ENCODE peak calls at places on chromosomes 7 and 10, in seven cellular contexts. G is endothelial cell of umbilical vein, T is spleen, C is SK-N-SH, Z is prostate gland, Q is sigmoid colon, K is transverse colon. U is an unnamed sample.

GRCh38 chr10:89702121-89702480 is 711 bp downstream of the KIF20B start:
- DNase-seq in G (no peak), T (no peak), C (peak; percentile 11), Z (no peak), Q (no peak), K (no peak), U (no peak)

GRCh38 chr7:712601-713457 is 13.7 kb upstream of the DNAAF5 start:
- DNase-seq in G (no peak), T (peak; percentile 72), C (peak; percentile 90), Z (no peak), Q (peak; percentile 64), K (no peak), U (no peak)

GRCh38 chr7:22576941-22577927 is 77.2 kb upstream of the STEAP1B start:
- DNase-seq in G (peak; percentile 94), T (no peak), C (no peak), Z (peak; percentile 24), Q (peak; percentile 79), K (no peak), U (no peak)

GRCh38 chr10:60917331-60918280 is 26.4 kb downstream of the RHOBTB1 start:
- DNase-seq in G (no peak), T (no peak), C (no peak), Z (no peak), Q (no peak), K (no peak), U (no peak)

GRCh38 chr7:20152511-20152910 is 64.7 kb downstream of the MACC1 start:
- DNase-seq in G (no peak), T (no peak), C (no peak), Z (no peak), Q (no peak), K (no peak), U (no peak)

GRCh38 chr10:34207350-34207749 is 607.7 kb downstream of the PARD3 start:
- DNase-seq in G (no peak), T (no peak), C (no peak), Z (no peak), Q (no peak), K (no peak), U (no peak)

GRCh38 chr10:3848768-3849643 is 64.0 kb upstream of the KLF6 start:
- DNase-seq in G (peak; percentile 36), T (no peak), C (no peak), Z (no peak), Q (no peak), K (no peak), U (no peak)

GRCh38 chr7:159049266-159050025 is 95.2 kb downstream of the VIPR2 start:
- DNase-seq in G (no peak), T (peak; percentile 43), C (no peak), Z (peak; percentile 1), Q (peak; percentile 41), K (no peak), U (peak; percentile 34)

GRCh38 chr7:17773289-17773626 is 167.0 kb downstream of the SNX13 start:
- DNase-seq in G (no peak), T (no peak), C (no peak), Z (no peak), Q (no peak), K (peak; percentile 12), U (no peak)

GRCh38 chr10:14645239-14645960 is 129.3 kb downstream of the FAM107B start:
- DNase-seq in G (no peak), T (no peak), C (no peak), Z (no peak), Q (no peak), K (no peak), U (no peak)

GRCh38 chr10:29590598-29591415 is 44.0 kb downstream of the SVIL start:
- DNase-seq in G (no peak), T (no peak), C (peak; percentile 53), Z (no peak), Q (no peak), K (no peak), U (no peak)

GRCh38 chr10:17883621-17884020 is 68.1 kb upstream of the SLC39A12 start:
- DNase-seq in G (no peak), T (no peak), C (no peak), Z (no peak), Q (no peak), K (peak; percentile 30), U (no peak)

GRCh38 chr7:52720856-52721255 is 314.6 kb upstream of the POM121L12 start:
- DNase-seq in G (no peak), T (no peak), C (no peak), Z (no peak), Q (no peak), K (no peak), U (no peak)

GRCh38 chr10:23556727-23557440 is 118.0 kb downstream of the OTUD1 start:
- DNase-seq in G (no peak), T (no peak), C (no peak), Z (no peak), Q (no peak), K (no peak), U (no peak)

GRCh38 chr10:123044391-123044790 is 35.6 kb downstream of the ACADSB start:
- DNase-seq in G (peak; percentile 18), T (no peak), C (peak; percentile 9), Z (no peak), Q (no peak), K (no peak), U (no peak)
- TF ChIP-seq CTCF in G (no peak), T (no peak), C (peak; percentile 40), Z (no peak), Q (no peak), K (no peak), U (no peak)

DNA sequence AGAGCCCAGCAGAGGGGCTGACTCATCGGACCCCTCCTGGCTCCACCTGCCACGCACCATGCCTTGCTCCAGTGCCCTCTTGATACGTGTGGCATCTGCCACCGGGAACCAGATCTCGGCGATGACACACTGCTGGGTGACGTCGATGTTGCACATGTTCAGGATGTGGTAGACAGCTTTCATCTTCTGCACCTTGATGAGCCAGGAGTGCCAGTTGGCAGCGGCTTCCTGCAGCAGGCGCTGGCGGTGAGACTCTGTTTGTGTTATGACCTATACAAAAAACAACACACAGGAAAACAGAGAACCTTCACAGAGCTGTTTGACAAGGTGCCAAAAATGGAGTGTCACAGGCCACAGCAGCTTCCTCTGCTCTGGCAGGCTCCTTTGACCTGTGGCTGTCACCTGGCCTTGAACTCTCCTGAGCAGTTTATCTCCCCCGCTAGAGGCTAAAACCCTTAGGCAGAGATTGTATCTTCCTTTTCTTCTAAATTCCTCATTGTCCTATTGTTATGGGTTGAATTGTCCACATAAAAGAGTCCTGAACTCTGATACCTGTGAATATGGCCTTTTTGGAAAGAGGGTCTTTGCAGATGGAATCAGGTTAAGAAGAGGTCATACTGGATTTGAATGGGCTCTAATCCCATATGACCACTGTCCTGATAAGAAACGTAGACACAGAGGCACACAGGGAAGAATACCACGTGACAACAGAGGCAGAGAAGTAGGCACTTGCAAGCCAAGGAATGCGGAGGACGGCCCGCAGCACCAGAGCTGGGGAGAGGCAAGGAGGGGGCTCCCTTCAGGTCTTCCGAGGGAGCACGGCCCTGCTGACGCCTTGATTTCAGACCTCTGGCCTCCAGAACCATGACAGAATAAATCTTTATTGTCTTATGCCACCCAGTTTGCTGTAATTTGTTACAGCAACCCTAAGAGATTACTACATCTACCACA is 45.0 kb upstream of the TMEM213 start:
- DNase-seq in G (no peak), T (peak; percentile 91), C (peak; percentile 43), Z (peak; percentile 11), Q (no peak), K (peak; percentile 54), U (peak; percentile 80)
- TF ChIP-seq POLR2AphosphoS5 in G (no peak), T (peak; percentile 75), C (no peak), Z (no peak), Q (no peak), K (no peak), U (no peak)

DNA sequence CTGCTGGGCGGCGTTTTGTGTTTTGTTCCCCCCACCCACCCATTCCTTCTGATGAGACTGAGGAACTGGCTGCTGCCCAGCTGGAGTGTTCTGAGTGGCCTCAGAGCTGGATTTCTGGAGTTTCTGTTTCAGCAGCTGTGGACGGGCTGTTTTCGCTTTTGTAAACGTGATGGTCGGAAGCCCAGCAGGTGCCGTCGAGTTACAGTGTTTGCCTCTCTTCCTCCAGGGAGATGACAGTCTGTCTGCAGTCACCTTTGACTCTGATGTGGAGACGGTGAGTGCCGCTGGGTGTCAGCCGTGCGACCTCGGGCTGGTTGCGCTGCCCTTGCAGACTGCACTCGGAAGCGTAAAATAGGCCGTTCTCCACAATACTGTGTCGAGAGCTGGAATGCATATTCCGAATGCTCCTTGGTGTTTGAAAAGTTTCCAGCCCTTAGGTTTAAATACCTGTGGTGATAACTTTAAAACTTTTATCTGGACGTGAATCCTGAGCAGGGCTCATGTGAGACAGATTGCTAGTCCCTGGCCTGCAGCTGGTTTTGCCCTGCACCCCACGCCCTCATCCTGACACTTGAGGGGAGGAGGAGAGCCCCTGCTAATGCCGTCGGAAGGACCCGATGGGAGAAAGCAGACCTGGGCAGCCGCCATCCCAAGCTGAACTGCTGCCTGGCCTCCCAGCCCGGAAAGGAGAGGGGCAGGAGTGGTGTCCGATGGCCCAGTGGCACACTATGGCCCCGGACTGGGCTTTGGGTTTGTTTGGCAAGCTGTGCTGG is 8.3 kb downstream of the IQCE start:
- DNase-seq in G (no peak), T (peak; percentile 80), C (no peak), Z (no peak), Q (no peak), K (peak; percentile 60), U (no peak)
- TF ChIP-seq CTCF in G (no peak), T (no peak), C (no peak), Z (no peak), Q (no peak), K (no peak), U (no peak)

GRCh38 chr10:97573021-97573420 is 442 bp downstream of the ANKRD2 start:
- DNase-seq in G (no peak), T (peak; percentile 39), C (no peak), Z (no peak), Q (no peak), K (no peak), U (no peak)

GRCh38 chr10:97573672-97574071 is 1.1 kb downstream of the ANKRD2 start:
- DNase-seq in G (no peak), T (no peak), C (no peak), Z (no peak), Q (no peak), K (no peak), U (no peak)

GRCh38 chr10:97571622-97572021 is 957 bp upstream of the ANKRD2 start:
- DNase-seq in G (no peak), T (peak; percentile 16), C (no peak), Z (peak; percentile 49), Q (no peak), K (no peak), U (peak; percentile 39)

GRCh38 chr10:97570789-97571536 is 1.6 kb upstream of the ANKRD2 start:
- DNase-seq in G (no peak), T (peak; percentile 72), C (peak; percentile 74), Z (no peak), Q (no peak), K (no peak), U (no peak)

DNA sequence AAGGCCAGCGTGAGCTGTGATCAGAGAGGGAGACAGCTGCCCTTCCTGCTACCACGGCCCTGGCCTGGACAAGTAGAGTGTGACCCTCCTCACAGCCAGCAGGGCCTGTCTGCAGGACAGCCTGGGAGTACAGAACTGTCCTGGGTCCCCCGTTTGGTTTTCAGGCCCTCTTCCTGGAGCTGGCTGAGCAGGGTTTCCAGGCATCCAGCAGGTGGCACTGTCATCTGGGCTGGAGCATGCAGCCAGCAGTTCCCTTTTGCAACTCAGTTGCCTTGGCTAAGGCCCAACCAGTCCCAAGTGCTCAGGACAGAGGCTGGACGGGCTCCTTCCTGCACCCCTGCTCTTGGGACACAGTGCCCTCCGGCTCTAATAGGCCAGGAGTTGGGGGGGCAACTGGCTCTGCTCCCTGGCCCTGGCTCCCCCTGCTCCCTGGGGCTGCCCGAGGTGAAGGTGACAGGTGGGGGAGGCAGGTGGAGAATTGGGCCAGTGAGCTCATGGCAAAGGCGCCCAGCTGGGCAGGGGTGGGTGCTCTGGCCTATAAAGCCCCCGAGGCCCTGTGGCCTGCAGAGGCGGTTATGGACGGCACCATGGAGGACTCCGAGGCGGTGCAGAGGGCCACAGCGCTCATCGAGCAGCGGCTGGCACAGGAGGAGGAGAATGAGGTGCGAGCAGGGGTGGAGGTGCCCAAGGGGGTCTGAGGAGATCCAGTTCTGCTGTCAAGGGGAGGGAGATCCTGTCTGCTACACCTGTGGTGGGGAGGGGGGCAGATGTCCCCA is at the start of gene ANKRD2:
- DNase-seq in G (peak; percentile 66), T (peak; percentile 90), C (peak; percentile 87), Z (peak; percentile 74), Q (peak; percentile 89), K (peak; percentile 78), U (peak; percentile 74)
- TF ChIP-seq POLR2AphosphoS5 in G (no peak), T (peak; percentile 32), C (no peak), Z (peak; percentile 33), Q (no peak), K (no peak), U (peak; percentile 29)

U was measured in breast epithelium.